ENCODE peak calls at places on chromosome 19, in ten cellular contexts. T is stimulated activated CD4-positive, alpha-beta T cell treated with anti-CD3 and anti-CD28 coated beads, TNF-alpha, amount 100 ng/mL, for 48 hours; G is AG08396; U is SW480; K is NCI-H1694 treated with DMSO at 0.1 percent for 48 hours; P is fibroblast of lung; L is Daoy; M is iris pigment epithelial cell; W is uterus; A is glutamatergic neuron. N is an unnamed sample.

GRCh38 chr19:18635831-18636182 is 1.0 kb upstream of the KLHL26 start:
- DNase-seq in P (no peak), U (no peak), T (no peak), M (no peak), G (no peak), A (no peak), L (no peak), K (no peak), W (no peak), N (no peak)

GRCh38 chr19:7386308-7386707 is 37.6 kb downstream of the ARHGEF18 start:
- DNase-seq in M (no peak), P (no peak), U (no peak), L (peak; percentile 30), T (no peak), A (no peak), G (no peak), W (no peak), K (no peak), N (peak; percentile 41)

GRCh38 chr19:4051175-4052101 is 15.3 kb downstream of the ZBTB7A start:
- DNase-seq in P (peak; percentile 55), W (peak; percentile 26), G (peak; percentile 78), M (peak; percentile 76), K (no peak), L (peak; percentile 87), T (no peak), A (no peak), U (peak; percentile 69), N (peak; percentile 39)

GRCh38 chr19:42295831-42296525 is 6.0 kb upstream of the PRR19 start:
- DNase-seq in L (peak; percentile 82), W (peak; percentile 87), T (peak; percentile 81), G (peak; percentile 80), K (peak; percentile 64), A (peak; percentile 93), U (peak; percentile 80), M (no peak), P (peak; percentile 31), N (peak; percentile 96)

GRCh38 chr19:12272980-12273901 is 21.4 kb downstream of the ZNF44 start:
- DNase-seq in M (no peak), A (no peak), G (no peak), W (no peak), T (no peak), P (no peak), U (no peak), L (no peak), K (no peak), N (no peak)

GRCh38 chr19:57437931-57438330 is 2.8 kb downstream of the ZNF749 start:
- DNase-seq in U (no peak), T (no peak), W (no peak), P (no peak), G (no peak), A (no peak), K (no peak), M (no peak), L (no peak), N (no peak)

GRCh38 chr19:11581740-11582139 is 4.3 kb upstream of the ACP5 start:
- DNase-seq in L (peak; percentile 49), U (no peak), K (no peak), M (peak; percentile 61), T (no peak), W (no peak), G (no peak), A (no peak), P (peak; percentile 44), N (no peak)

GRCh38 chr19:20182232-20182785 is 15.3 kb downstream of the ZNF486 start:
- DNase-seq in K (no peak), L (no peak), P (no peak), W (no peak), G (no peak), A (no peak), U (no peak), M (no peak), T (no peak), N (no peak)

GRCh38 chr19:43308244-43308815 is 39.0 kb upstream of the PSG9 start:
- DNase-seq in M (no peak), G (no peak), W (no peak), K (no peak), U (no peak), A (no peak), L (no peak), T (no peak), P (no peak), N (no peak)

GRCh38 chr19:41166888-41167804 is 25.9 kb upstream of the CYP2S1 start:
- DNase-seq in A (no peak), L (no peak), M (no peak), G (no peak), W (no peak), U (no peak), K (no peak), P (no peak), T (no peak), N (peak; percentile 84)

GRCh38 chr19:7925171-7925837 is 631 bp downstream of the CTXN1 start:
- DNase-seq in A (peak; percentile 97), M (peak; percentile 54), U (peak; percentile 70), L (peak; percentile 91), G (peak; percentile 92), P (peak; percentile 51), T (peak; percentile 62), W (peak; percentile 82), K (peak; percentile 51), N (peak; percentile 68)

GRCh38 chr19:17125728-17126677 is 50.4 kb downstream of the MYO9B start:
- DNase-seq in P (peak; percentile 13), M (peak; percentile 62), G (peak; percentile 43), L (no peak), T (peak; percentile 15), U (no peak), A (peak; percentile 65), K (peak; percentile 34), W (no peak), N (no peak)

GRCh38 chr19:11373166-11373884 is 1.1 kb upstream of the SWSAP1 start:
- DNase-seq in T (no peak), M (no peak), U (no peak), W (no peak), G (no peak), L (peak; percentile 65), P (peak; percentile 36), K (peak; percentile 50), A (peak; percentile 86), N (peak; percentile 46)

GRCh38 chr19:4007021-4007835 is at the start of gene PIAS4:
- DNase-seq in M (peak; percentile 92), G (peak; percentile 100), P (peak; percentile 86), A (peak; percentile 96), T (peak; percentile 89), U (peak; percentile 90), L (peak; percentile 99), K (peak; percentile 79), W (peak; percentile 94), N (peak; percentile 86)

GRCh38 chr19:2554856-2555255 is 78.9 kb downstream of the GADD45B start:
- DNase-seq in M (peak; percentile 26), G (no peak), A (no peak), P (peak; percentile 49), W (peak; percentile 54), L (peak; percentile 50), U (no peak), T (no peak), K (no peak), N (no peak)

GRCh38 chr19:18612051-18612771 is 459 bp upstream of the TMEM59L start:
- DNase-seq in P (no peak), K (no peak), A (no peak), T (no peak), G (no peak), U (no peak), M (no peak), W (no peak), L (no peak), N (no peak)

GRCh38 chr19:9116547-9116946 is 984 bp upstream of the OR7G1 start:
- DNase-seq in K (no peak), P (no peak), L (no peak), M (no peak), W (no peak), T (no peak), U (no peak), A (no peak), G (no peak), N (no peak)

GRCh38 chr19:45817725-45818301 is 2.7 kb upstream of the RSPH6A start:
- DNase-seq in K (no peak), U (no peak), L (peak; percentile 36), P (no peak), M (no peak), W (no peak), T (no peak), A (peak; percentile 61), G (no peak), N (no peak)

GRCh38 chr19:33134571-33135041 is 2.7 kb downstream of the WDR88 start:
- DNase-seq in P (no peak), K (no peak), M (no peak), W (no peak), L (no peak), G (no peak), A (no peak), T (peak; percentile 28), U (no peak), N (no peak)

GRCh38 chr19:18091217-18091608 is 4.5 kb upstream of the IL12RB1 start:
- DNase-seq in G (no peak), K (no peak), P (no peak), M (no peak), A (no peak), W (no peak), L (no peak), U (no peak), T (peak; percentile 70), N (no peak)

GRCh38 chr19:4645718-4646117 is 6.4 kb downstream of the TNFAIP8L1 start:
- DNase-seq in T (no peak), K (no peak), U (no peak), W (no peak), L (no peak), G (no peak), A (no peak), M (no peak), P (no peak), N (no peak)

GRCh38 chr19:12331211-12331941 is 2.1 kb downstream of the ZNF563 start:
- DNase-seq in T (peak; percentile 61), G (no peak), A (no peak), K (no peak), W (no peak), L (no peak), P (no peak), U (no peak), M (no peak), N (no peak)

GRCh38 chr19:43466793-43467192 is 1.4 kb upstream of the LYPD3 start:
- DNase-seq in W (no peak), U (no peak), M (no peak), P (no peak), T (no peak), A (no peak), K (no peak), L (no peak), G (no peak), N (no peak)

GRCh38 chr19:49556412-49557398 is 23.7 kb downstream of the NOSIP start:
- DNase-seq in G (no peak), W (no peak), K (no peak), U (no peak), L (no peak), P (peak; percentile 29), M (no peak), T (no peak), A (no peak), N (no peak)

GRCh38 chr19:33798701-33799111 is 2.0 kb downstream of the KCTD15 start:
- DNase-seq in W (no peak), A (no peak), M (peak; percentile 56), G (no peak), K (no peak), T (no peak), L (no peak), P (peak; percentile 57), U (no peak), N (no peak)

GRCh38 chr19:35223856-35224505 is 4.6 kb downstream of the FAM187B start:
- DNase-seq in G (no peak), U (no peak), P (no peak), T (no peak), W (no peak), L (no peak), M (no peak), A (no peak), K (no peak), N (no peak)

GRCh38 chr19:44990966-44991365 is 10.3 kb upstream of the RELB start:
- DNase-seq in P (no peak), T (no peak), W (no peak), A (no peak), M (no peak), U (no peak), K (no peak), G (no peak), L (no peak), N (no peak)

GRCh38 chr19:21508198-21508597 is 2.8 kb downstream of the ZNF429 start:
- DNase-seq in W (no peak), A (no peak), T (no peak), L (no peak), U (no peak), K (no peak), G (no peak), P (no peak), M (no peak), N (no peak)

N was measured in HT-29.